ENCODE peak calls at places on chromosomes 5 and 9, in nine cellular contexts. B is IMR-90; M is stimulated activated CD4-positive, alpha-beta T cell treated with anti-CD3 and anti-CD28 coated beads, Interleukin-2, amount 100 ng/mL, for 24 hours; G is NCI-H1417; V is heart left ventricle; I is left colon; C is neuronal stem cell; Y is AG08396; E is activated CD4-positive, alpha-beta T cell treated with anti-CD3 and anti-CD28 coated beads, Interleukin-2, amount 50 U/mL, for 1 hour. X is an unnamed sample.

GRCh38 chr9:72623156-72623555 is 101.7 kb downstream of the TMC1 start:
- DNase-seq in Y (no peak), V (no peak), B (no peak), E (no peak), M (no peak), I (no peak), G (no peak), C (no peak), X (no peak)

GRCh38 chr9:80648336-80648735 is 1041.0 kb downstream of the TLE1 start:
- DNase-seq in M (no peak), C (no peak), E (no peak), V (no peak), G (no peak), Y (no peak), B (peak; percentile 78), I (no peak), X (no peak)

GRCh38 chr5:95563367-95563766 is 8.5 kb downstream of the ARSK start:
- DNase-seq in E (no peak), M (no peak), C (no peak), Y (no peak), I (no peak), B (no peak), V (no peak), G (no peak), X (no peak)

GRCh38 chr5:174106997-174107655 is 61.6 kb downstream of the NSG2 start:
- DNase-seq in I (no peak), G (no peak), V (no peak), B (no peak), C (no peak), Y (no peak), M (no peak), E (no peak), X (no peak)

GRCh38 chr5:142881076-142881466 is 110.9 kb downstream of the ARHGAP26 start:
- DNase-seq in M (no peak), I (no peak), G (peak; percentile 8), E (no peak), Y (peak; percentile 63), V (no peak), C (peak; percentile 43), B (peak; percentile 91), X (peak; percentile 17)

GRCh38 chr5:132063090-132063911 is 2.8 kb downstream of the IL3 start:
- DNase-seq in I (peak; percentile 84), B (peak; percentile 64), V (peak; percentile 63), C (peak; percentile 65), M (peak; percentile 90), E (peak; percentile 80), G (peak; percentile 45), Y (peak; percentile 81), X (peak; percentile 73)

GRCh38 chr9:33132249-33132772 is 34.8 kb downstream of the B4GALT1 start:
- DNase-seq in Y (peak; percentile 74), B (peak; percentile 90), M (no peak), C (no peak), I (no peak), E (no peak), V (peak; percentile 63), G (no peak), X (no peak)

GRCh38 chr9:23824241-23825142 is 1.5 kb downstream of the ELAVL2 start:
- DNase-seq in B (no peak), C (no peak), Y (no peak), G (peak; percentile 68), E (no peak), I (peak; percentile 20), V (no peak), M (no peak), X (peak; percentile 7)

GRCh38 chr5:168027002-168027401 is 264.4 kb upstream of the WWC1 start:
- DNase-seq in M (no peak), E (no peak), G (peak; percentile 6), Y (no peak), I (no peak), C (no peak), V (peak; percentile 51), B (no peak), X (no peak)

GRCh38 chr5:123776761-123777160 is 264.8 kb downstream of the CSNK1G3 start:
- DNase-seq in E (no peak), I (no peak), G (no peak), Y (peak; percentile 21), V (no peak), M (no peak), C (no peak), B (peak; percentile 88), X (no peak)

GRCh38 chr5:159928122-159928960 is 12.1 kb downstream of the ADRA1B start:
- DNase-seq in C (no peak), Y (peak; percentile 85), E (no peak), B (peak; percentile 90), G (no peak), M (no peak), V (peak; percentile 74), I (no peak), X (peak; percentile 62)

GRCh38 chr5:90017236-90017635 is 392.3 kb downstream of the CETN3 start:
- DNase-seq in Y (no peak), B (no peak), E (no peak), M (no peak), G (peak; percentile 73), I (no peak), V (no peak), C (peak; percentile 14), X (no peak)

GRCh38 chr5:176743828-176744583 is 66.4 kb upstream of the UNC5A start:
- DNase-seq in C (no peak), V (no peak), B (no peak), I (no peak), M (no peak), E (no peak), G (peak; percentile 75), Y (peak; percentile 8), X (no peak)

GRCh38 chr5:112649882-112650281 is 87.8 kb upstream of the APC start:
- DNase-seq in G (no peak), E (no peak), I (peak; percentile 48), M (no peak), V (no peak), C (no peak), Y (no peak), B (no peak), X (no peak)

GRCh38 chr5:176528301-176528700 is 8.9 kb downstream of the RNF44 start:
- DNase-seq in B (no peak), I (no peak), V (no peak), C (no peak), G (no peak), M (no peak), E (no peak), Y (no peak), X (no peak)

GRCh38 chr9:93967020-93967803 is 12.1 kb upstream of the BARX1 start:
- DNase-seq in E (no peak), G (no peak), Y (no peak), M (no peak), V (no peak), I (no peak), B (no peak), C (no peak), X (no peak)

X was measured in H4.